ENCODE peak calls at places on chromosomes 6 and 20, in five cellular contexts. T is kidney, G is posterior cingulate gyrus, Z is posterior vena cava, K is cardiac muscle cell. U is an unnamed sample.

GRCh38 chr6:133553652-133554051 is 312.5 kb downstream of the EYA4 start:
- DNase-seq in K (peak), T (no peak), Z (no peak), G (peak), U (peak)

GRCh38 chr6:6885521-6886088 is 222.2 kb upstream of the RREB1 start:
- DNase-seq in T (no peak), K (peak), G (peak), Z (peak), U (peak)

GRCh38 chr20:50121858-50122271 is 8.9 kb upstream of the UBE2V1 start:
- DNase-seq in T (peak), K (peak), G (no peak), Z (peak), U (no peak)

GRCh38 chr6:43120938-43121913 is 45.1 kb downstream of the PTK7 start:
- DNase-seq in T (peak), G (no peak), K (peak), Z (peak), U (no peak)

GRCh38 chr20:58466729-58467571 is 48.2 kb downstream of the APCDD1L start:
- DNase-seq in Z (no peak), T (peak), G (no peak), K (no peak), U (no peak)

GRCh38 chr6:89977808-89978748 is 83.8 kb downstream of the GJA10 start:
- DNase-seq in Z (no peak), K (peak), G (no peak), T (no peak), U (no peak)

GRCh38 chr6:139248911-139249310 is 42.9 kb downstream of the TXLNB start:
- DNase-seq in K (no peak), G (no peak), Z (no peak), T (no peak), U (no peak)

GRCh38 chr6:95087394-95088097 is 489.8 kb upstream of the MANEA start:
- DNase-seq in K (peak), G (peak), T (no peak), Z (no peak), U (peak)

GRCh38 chr20:46089076-46089337 is 755 bp downstream of the NCOA5 start:
- DNase-seq in G (no peak), K (no peak), Z (no peak), T (no peak), U (no peak)

GRCh38 chr6:7920425-7920824 is 9.8 kb upstream of the TXNDC5 start:
- DNase-seq in Z (no peak), T (no peak), K (no peak), G (no peak), U (no peak)

GRCh38 chr20:59385461-59385860 is 85.0 kb downstream of the EDN3 start:
- DNase-seq in T (no peak), G (no peak), K (no peak), Z (no peak), U (no peak)

GRCh38 chr20:58459058-58459743 is 56.0 kb downstream of the APCDD1L start:
- DNase-seq in G (no peak), Z (no peak), T (no peak), K (no peak), U (no peak)

GRCh38 chr6:91082311-91082803 is 495.5 kb upstream of the MAP3K7 start:
- DNase-seq in Z (no peak), K (peak), G (no peak), T (no peak), U (no peak)